ENCODE peak calls at places on chromosomes 16 and 17, in four cellular contexts. D, T, G and R are unnamed samples.

GRCh38 chr17:34275881-34276280 is 5.9 kb downstream of the CCL7 start:
- DNase-seq in T (no peak), G (no peak), D (peak; percentile 95), R (no peak)

GRCh38 chr16:9050102-9050830 is 41.2 kb upstream of the HAPSTR1 start:
- DNase-seq in G (no peak), T (no peak), D (peak; percentile 16), R (no peak)

GRCh38 chr16:51834131-51834530 is 683.1 kb upstream of the SALL1 start:
- DNase-seq in D (peak; percentile 15), G (no peak), T (no peak), R (no peak)

GRCh38 chr16:88461291-88462269 is 8.5 kb downstream of the ZFPM1 start:
- DNase-seq in D (no peak), G (no peak), T (no peak), R (peak; percentile 59)

GRCh38 chr16:48121276-48121675 is 34.5 kb downstream of the ABCC12 start:
- DNase-seq in G (no peak), T (no peak), D (no peak), R (no peak)

GRCh38 chr16:23079683-23080221 is 69.5 kb downstream of the USP31 start:
- DNase-seq in T (no peak), D (no peak), G (no peak), R (no peak)

GRCh38 chr16:59886021-59886420 is 1151.9 kb upstream of the GOT2 start:
- DNase-seq in T (no peak), D (peak; percentile 68), G (no peak), R (no peak)

GRCh38 chr17:42878123-42878880 is 22.3 kb upstream of the G6PC1 start:
- DNase-seq in T (no peak), D (no peak), G (no peak), R (no peak)

GRCh38 chr17:27428781-27429505 is 27.3 kb upstream of the KSR1 start:
- DNase-seq in T (no peak), G (no peak), D (no peak), R (no peak)

GRCh38 chr16:88279998-88280397 is 102.8 kb upstream of the ZNF469 start:
- DNase-seq in G (no peak), D (no peak), T (no peak), R (no peak)

GRCh38 chr17:28819582-28819981 is 23.0 kb downstream of the FAM222B start:
- DNase-seq in G (no peak), T (no peak), D (no peak), R (no peak)

GRCh38 chr16:85136213-85136704 is 24.0 kb upstream of the CIBAR2 start:
- DNase-seq in G (no peak), T (no peak), D (peak; percentile 41), R (peak; percentile 55)

GRCh38 chr17:3546997-3547396 is 10.6 kb downstream of the TRPV3 start:
- DNase-seq in D (no peak), G (no peak), T (no peak), R (no peak)

GRCh38 chr17:70089513-70090148 is 14.6 kb downstream of the KCNJ16 start:
- DNase-seq in D (no peak), T (no peak), G (peak; percentile 89), R (no peak)

GRCh38 chr17:46832945-46833839 is 14.7 kb upstream of the WNT3 start:
- DNase-seq in D (peak; percentile 46), T (no peak), G (peak; percentile 15), R (no peak)

GRCh38 chr16:54284931-54285413 is 1.6 kb downstream of the IRX3 start:
- DNase-seq in D (peak; percentile 14), T (no peak), G (peak; percentile 47), R (peak; percentile 68)

GRCh38 chr16:35365675-35366074 is 1906.3 kb downstream of the TP53TG3F start:
- DNase-seq in G (no peak), D (no peak), T (no peak), R (no peak)

GRCh38 chr16:79334127-79334526 is 266.4 kb downstream of the MAF start:
- DNase-seq in G (no peak), T (peak; percentile 16), D (no peak), R (no peak)

GRCh38 chr16:30491744-30492308 is 19.3 kb downstream of the ITGAL start:
- DNase-seq in D (peak; percentile 76), T (no peak), G (peak; percentile 67), R (no peak)

GRCh38 chr17:4938670-4939553 is 934 bp downstream of the SLC25A11 start:
- DNase-seq in G (no peak), D (no peak), T (no peak), R (no peak)

GRCh38 chr17:1377334-1377733 is 22.7 kb downstream of the YWHAE start:
- DNase-seq in D (no peak), G (no peak), T (no peak), R (no peak)

GRCh38 chr17:5381542-5381941 is 37.9 kb downstream of the NUP88 start:
- DNase-seq in D (peak; percentile 31), G (no peak), T (no peak), R (no peak)

GRCh38 chr16:88527186-88527936 is 42.8 kb upstream of the ZC3H18 start:
- DNase-seq in G (peak; percentile 26), D (peak; percentile 67), T (peak; percentile 48), R (peak; percentile 85)

GRCh38 chr16:89534147-89534788 is 26.1 kb downstream of the SPG7 start:
- DNase-seq in D (peak; percentile 69), T (peak; percentile 25), G (no peak), R (no peak)

GRCh38 chr17:44199553-44200477 is at the start of gene ATXN7L3:
- DNase-seq in G (peak; percentile 97), T (peak; percentile 100), D (peak; percentile 99), R (peak; percentile 92)

GRCh38 chr17:38674013-38674748 is 576 bp downstream of the EPOP start:
- DNase-seq in G (no peak), T (no peak), D (no peak), R (peak; percentile 77)